ENCODE peak calls at places on chromosomes 13 and 19, in four cellular contexts. One of them, this sample, is unnamed.

GRCh38 chr13:22285867-22286632 is 615.2 kb downstream of the FGF9 start:
- DNase-seq in AG04450: no peak
- DNase-seq in GM23338: no peak
- DNase-seq in fibroblast of mammary gland: no peak
- DNase-seq in this sample: no peak

GRCh38 chr19:5826531-5827341 is 12.8 kb downstream of the FUT6 start:
- DNase-seq in fibroblast of mammary gland: peak
- DNase-seq in AG04450: no peak
- DNase-seq in GM23338: peak
- DNase-seq in this sample: peak

GRCh38 chr19:16889429-16889882 is 657 bp downstream of the F2RL3 start:
- DNase-seq in GM23338: no peak
- DNase-seq in AG04450: no peak
- DNase-seq in fibroblast of mammary gland: no peak
- DNase-seq in this sample: no peak

GRCh38 chr13:76638160-76638559 is 248.0 kb downstream of the KCTD12 start:
- DNase-seq in AG04450: no peak
- DNase-seq in GM23338: no peak
- DNase-seq in fibroblast of mammary gland: peak
- DNase-seq in this sample: no peak

GRCh38 chr13:102677122-102677521 is 17.7 kb downstream of the METTL21C start:
- DNase-seq in AG04450: no peak
- DNase-seq in GM23338: no peak
- DNase-seq in fibroblast of mammary gland: no peak
- DNase-seq in this sample: no peak

GRCh38 chr19:40626918-40627317 is 25.7 kb downstream of the LTBP4 start:
- DNase-seq in fibroblast of mammary gland: no peak
- DNase-seq in AG04450: no peak
- DNase-seq in GM23338: no peak
- DNase-seq in this sample: no peak

GRCh38 chr13:105918842-105919741 is 616.4 kb downstream of the EFNB2 start:
- DNase-seq in fibroblast of mammary gland: peak
- DNase-seq in GM23338: peak
- DNase-seq in AG04450: no peak
- DNase-seq in this sample: peak

GRCh38 chr13:114166381-114167131 is 12.5 kb upstream of the CFAP97D2 start:
- DNase-seq in GM23338: no peak
- DNase-seq in fibroblast of mammary gland: no peak
- DNase-seq in AG04450: no peak
- DNase-seq in this sample: no peak

GRCh38 chr13:31048521-31048920 is 113.2 kb downstream of the HSPH1 start:
- DNase-seq in fibroblast of mammary gland: no peak
- DNase-seq in GM23338: peak
- DNase-seq in AG04450: no peak
- DNase-seq in this sample: no peak

GRCh38 chr13:44272692-44273091 is 100.9 kb upstream of the SERP2 start:
- DNase-seq in AG04450: no peak
- DNase-seq in GM23338: no peak
- DNase-seq in fibroblast of mammary gland: peak
- DNase-seq in this sample: no peak

GRCh38 chr13:29994911-29995601 is 144.6 kb upstream of the UBL3 start:
- DNase-seq in GM23338: no peak
- DNase-seq in fibroblast of mammary gland: peak
- DNase-seq in AG04450: no peak
- DNase-seq in this sample: no peak

GRCh38 chr13:107238262-107238661 is 670.3 kb upstream of the ARGLU1 start:
- DNase-seq in GM23338: peak
- DNase-seq in AG04450: no peak
- DNase-seq in fibroblast of mammary gland: no peak
- DNase-seq in this sample: no peak

GRCh38 chr13:99979453-99980200 is 2.0 kb upstream of the ZIC2 start:
- DNase-seq in GM23338: peak
- DNase-seq in fibroblast of mammary gland: no peak
- DNase-seq in AG04450: no peak
- DNase-seq in this sample: no peak

GRCh38 chr19:13978306-13978705 is 26.0 kb downstream of the DCAF15 start:
- DNase-seq in GM23338: peak
- DNase-seq in AG04450: no peak
- DNase-seq in fibroblast of mammary gland: peak
- DNase-seq in this sample: peak

GRCh38 chr13:64471916-64472315 is 2758.2 kb downstream of the PCDH9 start:
- DNase-seq in AG04450: peak
- DNase-seq in fibroblast of mammary gland: peak
- DNase-seq in GM23338: peak
- DNase-seq in this sample: peak

GRCh38 chr19:12065100-12065538 is 588 bp downstream of the ZNF844 start:
- DNase-seq in fibroblast of mammary gland: peak
- DNase-seq in AG04450: no peak
- DNase-seq in GM23338: peak
- DNase-seq in this sample: peak

GRCh38 chr13:27920677-27921420 is 1.0 kb downstream of the PDX1 start:
- DNase-seq in GM23338: peak
- DNase-seq in fibroblast of mammary gland: peak
- DNase-seq in AG04450: no peak
- DNase-seq in this sample: peak

GRCh38 chr19:17041994-17042393 is 15.4 kb upstream of the CPAMD8 start:
- DNase-seq in AG04450: no peak
- DNase-seq in fibroblast of mammary gland: peak
- DNase-seq in GM23338: no peak
- DNase-seq in this sample: peak

GRCh38 chr19:3346677-3347353 is 19.6 kb upstream of the NFIC start:
- DNase-seq in fibroblast of mammary gland: peak
- DNase-seq in AG04450: no peak
- DNase-seq in GM23338: no peak
- DNase-seq in this sample: peak
- H3K4me3 ChIP-seq in fibroblast of mammary gland: no peak
- H3K4me3 ChIP-seq in AG04450: no peak
- H3K4me3 ChIP-seq in GM23338: no peak
- H3K4me3 ChIP-seq in this sample: no peak

GRCh38 chr13:26873174-26873698 is 112.7 kb upstream of the GPR12 start:
- DNase-seq in fibroblast of mammary gland: no peak
- DNase-seq in GM23338: peak
- DNase-seq in AG04450: no peak
- DNase-seq in this sample: no peak
- TF ChIP-seq CTCF in fibroblast of mammary gland: no peak
- TF ChIP-seq CTCF in GM23338: no peak
- TF ChIP-seq CTCF in AG04450: no peak
- TF ChIP-seq CTCF in this sample: no peak

GRCh38 chr19:45636275-45636674 is 2.9 kb downstream of the EML2 start:
- DNase-seq in AG04450: no peak
- DNase-seq in GM23338: no peak
- DNase-seq in fibroblast of mammary gland: no peak
- DNase-seq in this sample: no peak

GRCh38 chr19:45636902-45637301 is 2.3 kb downstream of the EML2 start:
- DNase-seq in AG04450: no peak
- DNase-seq in GM23338: no peak
- DNase-seq in fibroblast of mammary gland: no peak
- DNase-seq in this sample: no peak

GRCh38 chr19:45630463-45630862 is 8.7 kb downstream of the EML2 start:
- DNase-seq in AG04450: no peak
- DNase-seq in GM23338: peak
- DNase-seq in fibroblast of mammary gland: peak
- DNase-seq in this sample: peak

GRCh38 chr19:45629704-45630103 is 9.5 kb downstream of the EML2 start:
- DNase-seq in GM23338: no peak
- DNase-seq in AG04450: no peak
- DNase-seq in fibroblast of mammary gland: no peak
- DNase-seq in this sample: no peak

DNA sequence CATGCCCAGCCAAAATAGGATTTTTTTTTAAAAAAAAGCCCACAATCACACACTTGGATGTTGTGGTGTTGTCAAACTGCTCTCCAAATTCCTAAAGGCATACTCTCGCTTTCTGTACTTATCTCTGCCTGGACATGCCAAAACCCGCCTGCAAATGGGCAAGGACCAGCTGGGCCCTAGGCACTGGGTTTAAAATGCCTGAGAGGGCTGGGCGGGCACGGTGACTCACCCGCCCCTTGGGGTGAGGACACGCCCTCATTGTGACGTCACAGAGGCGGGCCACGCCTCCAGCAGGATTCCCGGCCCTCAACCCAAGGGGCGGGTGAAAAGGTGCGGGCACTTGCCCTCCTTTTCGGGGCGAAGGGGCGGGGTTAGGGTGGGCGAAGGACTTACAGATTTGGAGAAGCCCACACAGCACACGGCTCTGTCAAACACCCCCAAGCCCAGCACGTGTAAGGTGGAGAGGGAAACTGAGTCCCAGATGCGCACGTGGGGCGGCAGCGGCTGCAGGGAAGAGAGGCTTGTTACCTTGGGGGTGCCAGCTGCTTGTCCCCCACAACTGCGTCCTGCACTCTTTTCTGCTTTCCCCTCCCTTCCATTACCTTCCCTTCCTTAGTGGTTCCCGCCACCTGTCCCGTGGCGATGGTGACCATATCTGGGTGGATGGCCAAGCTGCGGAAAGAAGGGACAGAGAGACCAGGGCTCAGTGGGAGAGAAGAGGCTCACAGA is 6.6 kb downstream of the EML2 start:
- DNase-seq in AG04450: peak
- DNase-seq in fibroblast of mammary gland: peak
- DNase-seq in GM23338: peak
- DNase-seq in this sample: peak
- H3K4me3 ChIP-seq in AG04450: no peak
- H3K4me3 ChIP-seq in fibroblast of mammary gland: no peak
- H3K4me3 ChIP-seq in GM23338: peak
- H3K4me3 ChIP-seq in this sample: no peak

GRCh38 chr13:94800423-94800822 is 88.1 kb upstream of the SOX21 start:
- DNase-seq in GM23338: no peak
- DNase-seq in AG04450: no peak
- DNase-seq in fibroblast of mammary gland: no peak
- DNase-seq in this sample: peak
- TF ChIP-seq CTCF in GM23338: peak
- TF ChIP-seq CTCF in AG04450: peak
- TF ChIP-seq CTCF in fibroblast of mammary gland: no peak
- TF ChIP-seq CTCF in this sample: no peak

DNA sequence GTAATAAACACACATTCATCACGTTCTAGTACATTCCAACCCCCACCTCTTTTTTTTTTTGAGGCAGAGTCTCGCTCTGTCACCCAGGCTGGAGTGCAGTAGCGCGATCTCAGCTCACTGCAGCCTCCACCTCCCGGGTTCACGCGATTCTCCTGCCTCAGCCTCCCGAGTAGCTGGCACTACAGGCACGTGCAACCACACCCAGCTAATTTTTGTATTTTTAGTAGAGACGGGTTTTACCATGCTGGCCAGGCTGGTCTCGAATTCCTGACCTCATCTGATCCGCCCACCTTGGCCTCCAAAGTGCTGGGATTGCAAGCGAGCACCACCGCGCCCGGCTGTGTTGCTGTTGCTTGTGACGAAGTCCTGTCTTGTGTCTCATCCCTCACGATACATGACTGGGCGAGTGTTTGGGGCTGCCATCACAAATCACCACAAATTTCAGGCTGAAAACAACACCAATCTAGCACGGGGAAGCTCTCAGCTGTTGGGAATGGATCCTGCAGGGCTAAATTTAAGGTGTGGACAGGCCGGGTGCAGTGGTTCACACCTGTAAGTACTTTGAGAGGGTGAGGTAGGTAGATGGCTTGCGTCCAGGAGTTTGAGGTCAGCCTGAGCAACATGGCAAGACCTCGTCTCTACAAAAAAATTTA is 15.7 kb downstream of the MOB3A start:
- DNase-seq in fibroblast of mammary gland: no peak
- DNase-seq in GM23338: no peak
- DNase-seq in AG04450: no peak
- DNase-seq in this sample: no peak
- H3K4me3 ChIP-seq in fibroblast of mammary gland: no peak
- H3K4me3 ChIP-seq in GM23338: no peak
- H3K4me3 ChIP-seq in AG04450: no peak
- H3K4me3 ChIP-seq in this sample: no peak

GRCh38 chr13:94602467-94602866 is 810 bp downstream of the GPR180 start:
- DNase-seq in GM23338: no peak
- DNase-seq in AG04450: no peak
- DNase-seq in fibroblast of mammary gland: no peak
- DNase-seq in this sample: no peak
- TF ChIP-seq CTCF in GM23338: no peak
- TF ChIP-seq CTCF in AG04450: no peak
- TF ChIP-seq CTCF in fibroblast of mammary gland: no peak
- TF ChIP-seq CTCF in this sample: no peak

GRCh38 chr13:35479223-35479536 is 2.7 kb upstream of the MAB21L1 start:
- DNase-seq in AG04450: no peak
- DNase-seq in fibroblast of mammary gland: peak
- DNase-seq in GM23338: peak
- DNase-seq in this sample: peak
- H3K4me3 ChIP-seq in AG04450: no peak
- H3K4me3 ChIP-seq in fibroblast of mammary gland: peak
- H3K4me3 ChIP-seq in GM23338: peak
- H3K4me3 ChIP-seq in this sample: peak

DNA sequence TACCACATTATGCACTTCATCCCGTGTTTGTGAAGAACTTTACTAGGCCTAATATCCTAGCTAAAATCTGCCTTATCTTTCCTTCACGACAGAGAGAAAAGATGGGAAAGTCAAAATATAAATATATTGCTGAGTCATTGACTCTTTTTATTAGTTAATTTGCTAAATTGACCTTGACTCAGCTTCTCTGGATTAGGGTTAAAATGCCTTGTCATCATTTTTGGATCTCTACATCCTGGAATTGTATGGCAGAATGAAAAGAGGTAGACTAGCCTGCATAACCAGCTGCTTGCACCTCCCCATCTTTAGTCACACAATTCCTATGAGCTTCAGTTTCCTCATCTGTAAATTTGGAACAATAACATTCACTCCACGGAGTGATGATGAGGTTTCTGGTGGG is 280.3 kb downstream of the DCT start:
- DNase-seq in AG04450: no peak
- DNase-seq in GM23338: no peak
- DNase-seq in fibroblast of mammary gland: no peak
- DNase-seq in this sample: no peak
- TF ChIP-seq CTCF in AG04450: no peak
- TF ChIP-seq CTCF in GM23338: no peak
- TF ChIP-seq CTCF in fibroblast of mammary gland: no peak
- TF ChIP-seq CTCF in this sample: no peak

GRCh38 chr13:112057434-112057735 is 9.6 kb upstream of the SOX1 start:
- DNase-seq in fibroblast of mammary gland: no peak
- DNase-seq in AG04450: no peak
- DNase-seq in GM23338: no peak
- DNase-seq in this sample: no peak

GRCh38 chr13:112055417-112056206 is 11.3 kb upstream of the SOX1 start:
- DNase-seq in GM23338: peak
- DNase-seq in fibroblast of mammary gland: no peak
- DNase-seq in AG04450: no peak
- DNase-seq in this sample: no peak

GRCh38 chr13:112057736-112058518 is 9.0 kb upstream of the SOX1 start:
- DNase-seq in GM23338: peak
- DNase-seq in fibroblast of mammary gland: no peak
- DNase-seq in AG04450: no peak
- DNase-seq in this sample: no peak

GRCh38 chr13:112056284-112056727 is 10.6 kb upstream of the SOX1 start:
- DNase-seq in GM23338: peak
- DNase-seq in AG04450: no peak
- DNase-seq in fibroblast of mammary gland: no peak
- DNase-seq in this sample: no peak

GRCh38 chr13:112056739-112057433 is 10.1 kb upstream of the SOX1 start:
- DNase-seq in GM23338: peak
- DNase-seq in fibroblast of mammary gland: no peak
- DNase-seq in AG04450: no peak
- DNase-seq in this sample: no peak
- H3K4me3 ChIP-seq in GM23338: peak
- H3K4me3 ChIP-seq in fibroblast of mammary gland: no peak
- H3K4me3 ChIP-seq in AG04450: no peak
- H3K4me3 ChIP-seq in this sample: no peak